ENCODE peak calls at places on chromosomes 2 and 18, in nine cellular contexts. M, L, V, K, N, C, P, D and O are unnamed samples.

GRCh38 chr2:96324716-96325037 is 440 bp upstream of the ITPRIPL1 start:
- DNase-seq in M (no peak), L (no peak), V (no peak), K (no peak), N (no peak), C (no peak), P (no peak), D (no peak), O (no peak)

GRCh38 chr2:222576390-222577081 is 79.4 kb downstream of the FARSB start:
- DNase-seq in M (no peak), L (no peak), V (no peak), K (no peak), N (no peak), C (no peak), P (no peak), D (no peak), O (no peak)

GRCh38 chr2:12716250-12717190 is at the start of gene TRIB2:
- DNase-seq in M (peak), L (peak), V (peak), K (peak), N (peak), C (peak), P (peak), D (peak), O (peak)

GRCh38 chr2:240387669-240388358 is 47.6 kb upstream of the GPC1 start:
- DNase-seq in M (peak), L (no peak), V (peak), K (no peak), N (peak), C (peak), P (no peak), D (no peak), O (peak)

GRCh38 chr2:178320011-178320410 is 125.7 kb downstream of the OSBPL6 start:
- DNase-seq in M (no peak), L (no peak), V (no peak), K (no peak), N (no peak), C (no peak), P (no peak), D (no peak), O (no peak)

GRCh38 chr2:175234650-175235049 is 53.1 kb upstream of the ATP5MC3 start:
- DNase-seq in M (no peak), L (no peak), V (no peak), K (no peak), N (no peak), C (no peak), P (no peak), D (no peak), O (no peak)

GRCh38 chr2:1717129-1717528 is 27.2 kb downstream of the PXDN start:
- DNase-seq in M (no peak), L (peak), V (no peak), K (no peak), N (peak), C (no peak), P (no peak), D (peak), O (no peak)

GRCh38 chr18:64803471-64803870 is 654.6 kb upstream of the LINC00305 start:
- DNase-seq in M (no peak), L (no peak), V (no peak), K (no peak), N (no peak), C (no peak), P (no peak), D (no peak), O (no peak)